ENCODE peak calls at places on chromosomes 3 and 15, in eight cellular contexts. J is dorsolateral prefrontal cortex, L is NCI-H510A treated with DMSO at 0.1 percent for 48 hours, F is NCI-H526 treated with DMSO at 0.1 percent for 48 hours, G is upper lobe of left lung, W is psoas muscle, Q is foreskin fibroblast, O is activated gamma-delta T cell. P is an unnamed sample.

GRCh38 chr15:77784361-77785292 is 151.9 kb upstream of the LINGO1 start:
- DNase-seq in L (no peak), G (no peak), O (no peak), W (no peak), J (no peak), F (no peak), Q (peak), P (no peak)

GRCh38 chr15:95469601-95470000 is 860.9 kb upstream of the NR2F2 start:
- DNase-seq in G (no peak), O (no peak), Q (no peak), L (no peak), F (no peak), W (no peak), J (no peak), P (no peak)

GRCh38 chr3:100155105-100155504 is 40.8 kb upstream of the FILIP1L start:
- DNase-seq in G (no peak), W (no peak), L (no peak), F (no peak), J (no peak), Q (peak), O (no peak), P (no peak)

GRCh38 chr3:9088431-9089353 is 125.4 kb upstream of the RAD18 start:
- DNase-seq in W (no peak), F (no peak), J (no peak), Q (peak), L (no peak), O (no peak), G (peak), P (peak)

GRCh38 chr3:9976736-9977709 is 9.6 kb downstream of the EMC3 start:
- DNase-seq in L (peak), F (no peak), O (no peak), G (peak), Q (peak), W (peak), J (no peak), P (peak)

GRCh38 chr3:28150465-28151206 is 90.8 kb upstream of the CMC1 start:
- DNase-seq in Q (no peak), W (no peak), O (no peak), F (no peak), G (no peak), J (no peak), L (no peak), P (no peak)

GRCh38 chr15:65055201-65055870 is 10.1 kb downstream of the SLC51B start:
- DNase-seq in G (no peak), L (no peak), Q (no peak), F (no peak), J (no peak), W (no peak), O (no peak), P (no peak)

GRCh38 chr15:90223441-90224165 is 10.1 kb downstream of the CIB1 start:
- DNase-seq in J (no peak), W (no peak), F (no peak), G (no peak), O (no peak), Q (no peak), L (no peak), P (no peak)

GRCh38 chr3:177382944-177383343 is 185.7 kb upstream of the TBL1XR1 start:
- DNase-seq in Q (peak), J (no peak), G (no peak), W (peak), F (no peak), O (no peak), L (no peak), P (no peak)